ENCODE peak calls at places on chromosomes 5 and 9, in seven cellular contexts. A, Y, K, T, S, H and J are unnamed samples.

GRCh38 chr9:35616681-35617459 is 1.3 kb downstream of the CD72 start:
- DNase-seq in A (peak; percentile 90), Y (peak; percentile 29), K (peak; percentile 89), T (peak; percentile 65), S (peak; percentile 74), H (no peak), J (no peak)

GRCh38 chr5:170747851-170748250 is 35.7 kb upstream of the GABRP start:
- DNase-seq in A (no peak), Y (no peak), K (no peak), T (no peak), S (peak; percentile 58), H (no peak), J (no peak)

GRCh38 chr9:1231998-1232919 is 182.1 kb downstream of the DMRT2 start:
- DNase-seq in A (no peak), Y (no peak), K (peak; percentile 67), T (no peak), S (no peak), H (no peak), J (no peak)

GRCh38 chr9:75852746-75853145 is 37.7 kb upstream of the PCSK5 start:
- DNase-seq in A (no peak), Y (no peak), K (no peak), T (no peak), S (no peak), H (no peak), J (no peak)

GRCh38 chr5:82593481-82593880 is 315.3 kb upstream of the RPS23 start:
- DNase-seq in A (no peak), Y (no peak), K (no peak), T (no peak), S (no peak), H (no peak), J (no peak)

GRCh38 chr9:133728856-133729645 is 9.1 kb downstream of the SARDH start:
- DNase-seq in A (peak; percentile 36), Y (no peak), K (no peak), T (no peak), S (peak; percentile 2), H (no peak), J (no peak)

GRCh38 chr9:131464354-131465000 is 38.2 kb upstream of the POMT1 start:
- DNase-seq in A (no peak), Y (no peak), K (no peak), T (no peak), S (no peak), H (no peak), J (no peak)

GRCh38 chr5:139639619-139640431 is 8.3 kb upstream of the CXXC5 start:
- DNase-seq in A (peak; percentile 91), Y (no peak), K (no peak), T (no peak), S (no peak), H (no peak), J (no peak)

GRCh38 chr5:112616812-112617547 is 120.7 kb upstream of the APC start:
- DNase-seq in A (no peak), Y (no peak), K (no peak), T (no peak), S (no peak), H (no peak), J (no peak)

GRCh38 chr5:36908544-36909260 is 32.1 kb downstream of the NIPBL start:
- DNase-seq in A (no peak), Y (no peak), K (no peak), T (no peak), S (no peak), H (no peak), J (no peak)

GRCh38 chr9:122403381-122404002 is 32.7 kb downstream of the PTGS1 start:
- DNase-seq in A (no peak), Y (no peak), K (no peak), T (no peak), S (no peak), H (no peak), J (no peak)

GRCh38 chr9:114163517-114163924 is 8.2 kb downstream of the COL27A1 start:
- DNase-seq in A (peak; percentile 76), Y (no peak), K (peak; percentile 60), T (no peak), S (peak; percentile 83), H (no peak), J (no peak)

GRCh38 chr5:32428426-32428825 is 16.1 kb downstream of the ZFR start:
- DNase-seq in A (peak; percentile 56), Y (no peak), K (no peak), T (no peak), S (no peak), H (no peak), J (no peak)

GRCh38 chr5:55585266-55585610 is 50.5 kb upstream of the PLPP1 start:
- DNase-seq in A (no peak), Y (no peak), K (no peak), T (no peak), S (no peak), H (no peak), J (no peak)

GRCh38 chr5:151954271-151954670 is 29.6 kb upstream of the GLRA1 start:
- DNase-seq in A (no peak), Y (no peak), K (no peak), T (no peak), S (no peak), H (no peak), J (no peak)

GRCh38 chr9:116990592-116990991 is 303.5 kb downstream of the TRIM32 start:
- DNase-seq in A (no peak), Y (no peak), K (no peak), T (no peak), S (no peak), H (no peak), J (no peak)

GRCh38 chr5:142441638-142442037 is 116.8 kb upstream of the SPRY4 start:
- DNase-seq in A (no peak), Y (no peak), K (no peak), T (peak; percentile 40), S (no peak), H (no peak), J (no peak)

GRCh38 chr5:59609501-59610265 is 283.8 kb downstream of the PDE4D start:
- DNase-seq in A (no peak), Y (no peak), K (no peak), T (no peak), S (no peak), H (no peak), J (no peak)

GRCh38 chr5:99060306-99061261 is 131.8 kb upstream of the CHD1 start:
- DNase-seq in A (peak; percentile 95), Y (peak; percentile 63), K (peak; percentile 81), T (peak; percentile 90), S (peak; percentile 70), H (peak; percentile 63), J (no peak)

GRCh38 chr9:115553082-115553481 is 435.1 kb upstream of the TNC start:
- DNase-seq in A (no peak), Y (no peak), K (no peak), T (no peak), S (peak; percentile 5), H (no peak), J (no peak)

GRCh38 chr5:61275841-61276240 is 56.2 kb upstream of the ZSWIM6 start:
- DNase-seq in A (peak; percentile 92), Y (no peak), K (peak; percentile 88), T (no peak), S (no peak), H (peak; percentile 96), J (no peak)

GRCh38 chr9:108953983-108954574 is 19.9 kb downstream of the ABITRAM start:
- DNase-seq in A (no peak), Y (no peak), K (no peak), T (no peak), S (peak; percentile 15), H (peak; percentile 38), J (no peak)